ENCODE peak calls at places on chromosomes 12 and 14, in five cellular contexts. One of them, this sample, is unnamed.

GRCh38 chr14:73696466-73697390 is 17.5 kb downstream of the PNMA1 start:
- DNase-seq in WTC11: no peak
- DNase-seq in HCT116: peak; percentile 13
- DNase-seq in bronchial epithelial cell: peak; percentile 93
- DNase-seq in ovary: no peak
- DNase-seq in this sample: no peak

GRCh38 chr14:103708750-103709187 is 6.5 kb downstream of the XRCC3 start:
- DNase-seq in WTC11: no peak
- DNase-seq in HCT116: no peak
- DNase-seq in bronchial epithelial cell: no peak
- DNase-seq in ovary: no peak
- DNase-seq in this sample: peak; percentile 54

GRCh38 chr12:42407306-42407705 is 81.3 kb downstream of the PPHLN1 start:
- DNase-seq in WTC11: no peak
- DNase-seq in HCT116: no peak
- DNase-seq in bronchial epithelial cell: peak; percentile 51
- DNase-seq in ovary: no peak
- DNase-seq in this sample: no peak

GRCh38 chr14:102088012-102088792 is 1.4 kb upstream of the HSP90AA1 start:
- DNase-seq in WTC11: peak; percentile 72
- DNase-seq in HCT116: no peak
- DNase-seq in bronchial epithelial cell: peak; percentile 49
- DNase-seq in ovary: peak; percentile 61
- DNase-seq in this sample: peak; percentile 37

GRCh38 chr12:107131832-107132616 is 38.7 kb upstream of the CRY1 start:
- DNase-seq in WTC11: no peak
- DNase-seq in HCT116: peak; percentile 44
- DNase-seq in bronchial epithelial cell: peak; percentile 65
- DNase-seq in ovary: no peak
- DNase-seq in this sample: peak; percentile 11

GRCh38 chr14:54348001-54348611 is 48.7 kb upstream of the CDKN3 start:
- DNase-seq in WTC11: no peak
- DNase-seq in HCT116: peak; percentile 44
- DNase-seq in bronchial epithelial cell: peak; percentile 40
- DNase-seq in ovary: no peak
- DNase-seq in this sample: no peak

GRCh38 chr12:70246580-70246979 is 3.3 kb downstream of the CNOT2 start:
- DNase-seq in WTC11: no peak
- DNase-seq in HCT116: no peak
- DNase-seq in bronchial epithelial cell: no peak
- DNase-seq in ovary: no peak
- DNase-seq in this sample: no peak

GRCh38 chr12:80412343-80412953 is 31.6 kb upstream of the PTPRQ start:
- DNase-seq in WTC11: no peak
- DNase-seq in HCT116: peak; percentile 45
- DNase-seq in bronchial epithelial cell: peak; percentile 58
- DNase-seq in ovary: no peak
- DNase-seq in this sample: no peak

GRCh38 chr12:44794867-44795266 is 81.2 kb downstream of the NELL2 start:
- DNase-seq in WTC11: no peak
- DNase-seq in HCT116: no peak
- DNase-seq in bronchial epithelial cell: no peak
- DNase-seq in ovary: no peak
- DNase-seq in this sample: no peak

GRCh38 chr12:69056743-69057515 is 124.0 kb upstream of the CPM start:
- DNase-seq in WTC11: no peak
- DNase-seq in HCT116: no peak
- DNase-seq in bronchial epithelial cell: no peak
- DNase-seq in ovary: no peak
- DNase-seq in this sample: no peak

GRCh38 chr12:88093573-88093972 is 48.3 kb downstream of the CEP290 start:
- DNase-seq in WTC11: no peak
- DNase-seq in HCT116: no peak
- DNase-seq in bronchial epithelial cell: no peak
- DNase-seq in ovary: no peak
- DNase-seq in this sample: no peak

GRCh38 chr12:21697829-21698630 is 40.4 kb upstream of the LDHB start:
- DNase-seq in WTC11: no peak
- DNase-seq in HCT116: peak; percentile 31
- DNase-seq in bronchial epithelial cell: peak; percentile 41
- DNase-seq in ovary: no peak
- DNase-seq in this sample: no peak
- TF ChIP-seq CTCF in WTC11: no peak
- TF ChIP-seq CTCF in HCT116: peak; percentile 59
- TF ChIP-seq CTCF in bronchial epithelial cell: no peak
- TF ChIP-seq CTCF in ovary: peak; percentile 16
- TF ChIP-seq CTCF in this sample: peak; percentile 18

GRCh38 chr14:49598479-49599301 is at the start of gene LRR1:
- DNase-seq in WTC11: peak; percentile 83
- DNase-seq in HCT116: peak; percentile 69
- DNase-seq in bronchial epithelial cell: peak; percentile 71
- DNase-seq in ovary: peak; percentile 89
- DNase-seq in this sample: peak; percentile 90

GRCh38 chr14:49594347-49595089 is 4.2 kb upstream of the LRR1 start:
- DNase-seq in WTC11: no peak
- DNase-seq in HCT116: no peak
- DNase-seq in bronchial epithelial cell: peak; percentile 43
- DNase-seq in ovary: no peak
- DNase-seq in this sample: peak; percentile 29

GRCh38 chr14:49598182-49598478 is 610 bp upstream of the LRR1 start:
- DNase-seq in WTC11: no peak
- DNase-seq in HCT116: no peak
- DNase-seq in bronchial epithelial cell: no peak
- DNase-seq in ovary: no peak
- DNase-seq in this sample: no peak

GRCh38 chr14:49589387-49589786 is 3.2 kb upstream of the RPS29 start:
- DNase-seq in WTC11: no peak
- DNase-seq in HCT116: no peak
- DNase-seq in bronchial epithelial cell: no peak
- DNase-seq in ovary: no peak
- DNase-seq in this sample: no peak

DNA sequence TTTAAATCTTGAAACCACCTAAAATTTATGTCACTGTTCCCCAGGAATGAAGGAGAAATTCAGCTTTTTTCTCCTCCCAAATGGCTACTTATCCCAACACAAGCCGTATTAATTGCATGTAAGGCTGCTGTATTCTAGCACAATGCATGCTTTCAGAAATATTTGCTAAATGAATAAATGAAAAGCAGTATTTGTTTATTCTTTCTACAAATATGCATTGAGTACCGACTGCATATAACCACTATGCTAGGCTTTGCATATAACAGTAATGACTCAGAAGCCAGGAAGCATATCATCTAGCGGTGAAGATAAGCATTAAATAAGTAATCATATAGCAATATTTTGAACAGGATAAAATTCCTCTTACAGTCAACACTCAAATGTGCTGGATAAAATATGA is 5.7 kb upstream of the LRR1 start:
- DNase-seq in WTC11: no peak
- DNase-seq in HCT116: no peak
- DNase-seq in bronchial epithelial cell: peak; percentile 59
- DNase-seq in ovary: no peak
- DNase-seq in this sample: no peak
- TF ChIP-seq CTCF in WTC11: no peak
- TF ChIP-seq CTCF in HCT116: no peak
- TF ChIP-seq CTCF in bronchial epithelial cell: no peak
- TF ChIP-seq CTCF in ovary: no peak
- TF ChIP-seq CTCF in this sample: no peak

GRCh38 chr12:120686690-120687569 is at the start of gene MLEC:
- DNase-seq in WTC11: peak; percentile 99
- DNase-seq in HCT116: peak; percentile 95
- DNase-seq in bronchial epithelial cell: peak; percentile 82
- DNase-seq in ovary: peak; percentile 99
- DNase-seq in this sample: peak; percentile 98
- TF ChIP-seq CTCF in WTC11: no peak
- TF ChIP-seq CTCF in HCT116: peak; percentile 17
- TF ChIP-seq CTCF in bronchial epithelial cell: peak; percentile 13
- TF ChIP-seq CTCF in ovary: no peak
- TF ChIP-seq CTCF in this sample: no peak

DNA sequence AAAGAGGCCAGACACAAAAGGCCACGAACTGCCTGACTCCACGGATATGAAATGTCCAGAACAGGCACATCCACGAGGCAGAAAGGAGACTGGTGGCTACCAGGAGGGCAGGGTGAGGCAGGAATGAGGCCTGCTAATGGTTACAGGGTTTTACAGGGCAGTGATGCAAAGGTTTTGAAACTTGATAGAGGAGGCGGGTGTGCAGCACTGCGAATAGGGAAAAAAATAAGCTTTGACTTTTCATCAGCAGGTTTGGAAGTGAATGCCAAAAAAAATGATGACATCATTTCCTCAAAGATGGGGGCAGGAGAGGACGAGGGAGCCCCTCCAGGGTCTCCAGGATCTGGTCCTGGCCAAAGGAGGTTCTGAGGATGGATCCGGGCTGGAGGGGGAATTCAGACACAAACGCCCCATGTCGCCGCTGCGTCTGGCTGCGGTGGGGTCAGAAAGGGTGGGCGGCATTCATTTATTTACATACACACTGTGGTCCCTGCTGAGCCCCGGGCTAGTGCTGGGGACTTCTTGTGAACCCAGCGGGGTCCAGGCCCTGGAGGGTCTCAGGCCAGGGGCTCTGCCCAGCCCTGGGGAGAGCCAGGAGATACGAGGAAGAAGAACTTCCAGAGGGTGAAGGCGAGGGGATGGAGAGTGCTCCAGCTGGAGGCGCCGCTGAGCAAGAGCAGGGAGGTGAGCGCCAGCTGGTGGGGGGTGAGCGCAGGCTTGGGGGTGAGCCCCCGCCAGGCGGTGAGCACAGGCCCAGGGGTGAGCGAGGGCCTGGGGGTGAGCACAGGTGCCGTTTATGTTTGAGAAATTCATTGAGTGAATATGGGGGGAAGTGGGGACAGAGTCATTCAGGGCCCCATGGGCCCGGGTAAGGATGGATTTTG is 68.3 kb downstream of the NCOR2 start:
- DNase-seq in WTC11: no peak
- DNase-seq in HCT116: no peak
- DNase-seq in bronchial epithelial cell: peak; percentile 16
- DNase-seq in ovary: no peak
- DNase-seq in this sample: no peak
- TF ChIP-seq CTCF in WTC11: no peak
- TF ChIP-seq CTCF in HCT116: no peak
- TF ChIP-seq CTCF in bronchial epithelial cell: peak; percentile 9
- TF ChIP-seq CTCF in ovary: no peak
- TF ChIP-seq CTCF in this sample: no peak

GRCh38 chr12:119296535-119296934 is 38.0 kb upstream of the CCDC60 start:
- DNase-seq in WTC11: no peak
- DNase-seq in HCT116: no peak
- DNase-seq in bronchial epithelial cell: no peak
- DNase-seq in ovary: no peak
- DNase-seq in this sample: no peak

GRCh38 chr12:119307747-119308146 is 26.8 kb upstream of the CCDC60 start:
- DNase-seq in WTC11: no peak
- DNase-seq in HCT116: no peak
- DNase-seq in bronchial epithelial cell: no peak
- DNase-seq in ovary: no peak
- DNase-seq in this sample: no peak

GRCh38 chr12:119301367-119301766 is 33.2 kb upstream of the CCDC60 start:
- DNase-seq in WTC11: no peak
- DNase-seq in HCT116: no peak
- DNase-seq in bronchial epithelial cell: no peak
- DNase-seq in ovary: no peak
- DNase-seq in this sample: no peak

GRCh38 chr12:119299130-119299529 is 35.4 kb upstream of the CCDC60 start:
- DNase-seq in WTC11: no peak
- DNase-seq in HCT116: no peak
- DNase-seq in bronchial epithelial cell: no peak
- DNase-seq in ovary: no peak
- DNase-seq in this sample: no peak

DNA sequence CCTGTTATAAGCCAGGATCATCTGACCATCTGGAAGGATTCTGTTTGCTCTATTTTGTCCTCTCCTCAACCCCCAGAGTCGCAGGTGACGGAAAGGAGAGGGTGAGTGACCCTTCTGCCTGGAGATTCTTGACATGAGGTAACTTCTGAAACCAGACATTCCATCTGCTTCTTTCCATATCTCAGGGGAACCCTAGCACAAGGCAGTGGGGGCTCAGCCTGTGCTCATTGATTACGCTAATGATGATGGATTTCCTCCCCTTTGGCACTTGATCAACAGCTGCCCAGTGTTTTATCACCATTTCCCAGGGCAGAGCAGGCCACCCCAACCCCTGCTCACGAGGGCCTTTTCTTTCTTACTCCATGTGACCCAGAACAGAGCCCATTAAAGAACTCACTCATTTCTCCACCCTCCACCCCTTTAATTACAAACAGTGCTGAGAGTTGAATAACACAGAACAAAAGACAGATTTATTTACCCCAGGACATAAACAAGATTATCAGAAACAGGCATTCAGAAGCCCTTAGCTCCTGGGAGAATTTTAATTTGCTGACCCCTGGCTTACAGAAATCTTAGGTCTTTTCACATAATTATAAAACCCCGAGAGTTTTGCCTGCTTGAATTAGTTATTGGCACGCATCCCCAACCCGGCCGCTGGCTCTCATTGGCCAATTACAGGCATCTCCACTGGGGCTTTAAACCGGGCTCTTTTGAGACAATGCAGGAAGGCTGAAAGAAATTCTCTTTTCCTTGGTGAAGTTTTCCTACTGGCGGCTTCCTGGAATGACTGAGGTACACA is 32.0 kb upstream of the CCDC60 start:
- DNase-seq in WTC11: no peak
- DNase-seq in HCT116: no peak
- DNase-seq in bronchial epithelial cell: no peak
- DNase-seq in ovary: no peak
- DNase-seq in this sample: no peak
- TF ChIP-seq CTCF in WTC11: no peak
- TF ChIP-seq CTCF in HCT116: no peak
- TF ChIP-seq CTCF in bronchial epithelial cell: no peak
- TF ChIP-seq CTCF in ovary: no peak
- TF ChIP-seq CTCF in this sample: no peak

GRCh38 chr12:15858348-15858747 is 23.8 kb upstream of the STRAP start:
- DNase-seq in WTC11: no peak
- DNase-seq in HCT116: no peak
- DNase-seq in bronchial epithelial cell: no peak
- DNase-seq in ovary: no peak
- DNase-seq in this sample: no peak
- TF ChIP-seq CTCF in WTC11: no peak
- TF ChIP-seq CTCF in HCT116: no peak
- TF ChIP-seq CTCF in bronchial epithelial cell: no peak
- TF ChIP-seq CTCF in ovary: no peak
- TF ChIP-seq CTCF in this sample: no peak

This sample was measured in body of pancreas.